ENCODE peak calls at places on chromosomes 16 and 17, in five cellular contexts. A is heart right ventricle; D is colonic mucosa; V is CD8-positive, alpha-beta memory T cell; G is uterus. E is an unnamed sample.
A peak's percentile ranks its signal among the peaks of the same experiment; 100 is the strongest.

GRCh38 chr17:45270828-45271418 is 9.0 kb upstream of the SPATA32 start:
- DNase-seq in A (no peak), G (no peak), D (no peak), V (peak; percentile 40), E (no peak)

GRCh38 chr16:79402356-79402755 is 198.2 kb downstream of the MAF start:
- DNase-seq in D (peak; percentile 89), V (no peak), G (no peak), A (no peak), E (no peak)

GRCh38 chr16:58329147-58329546 is 34.3 kb upstream of the PRSS54 start:
- DNase-seq in G (no peak), V (no peak), A (no peak), D (no peak), E (no peak)

GRCh38 chr17:73247728-73248127 is 14.0 kb downstream of the CPSF4L start:
- DNase-seq in G (no peak), V (no peak), D (no peak), A (no peak), E (no peak)

GRCh38 chr17:3763777-3764170 is 37.2 kb downstream of the ITGAE start:
- DNase-seq in G (no peak), V (no peak), D (no peak), A (no peak), E (no peak)

GRCh38 chr16:81625544-81626152 is 153.4 kb upstream of the PLCG2 start:
- DNase-seq in G (peak; percentile 52), D (peak; percentile 38), V (no peak), A (peak; percentile 59), E (no peak)

GRCh38 chr17:5516060-5516792 is 29.9 kb downstream of the MIS12 start:
- DNase-seq in D (no peak), A (no peak), V (no peak), G (peak; percentile 49), E (no peak)

GRCh38 chr16:85162478-85163277 is 50.4 kb upstream of the CIBAR2 start:
- DNase-seq in D (peak; percentile 41), G (peak; percentile 84), A (peak; percentile 49), V (no peak), E (no peak)

GRCh38 chr17:28912938-28913333 is 10.1 kb upstream of the DHRS13 start:
- DNase-seq in D (no peak), V (no peak), G (no peak), A (no peak), E (no peak)

GRCh38 chr17:17351901-17352781 is 49.0 kb downstream of the NT5M start:
- DNase-seq in V (no peak), A (peak; percentile 74), G (no peak), D (no peak), E (no peak)

GRCh38 chr17:48756816-48757215 is 28.3 kb upstream of the HOXB13 start:
- DNase-seq in G (no peak), A (no peak), D (peak; percentile 67), V (no peak), E (no peak)

GRCh38 chr17:49775546-49776260 is 11.8 kb upstream of the FAM117A start:
- DNase-seq in A (no peak), V (no peak), D (no peak), G (peak; percentile 68), E (no peak)

GRCh38 chr17:31068291-31068690 is 26.5 kb upstream of the NF1 start:
- DNase-seq in V (peak; percentile 3), D (peak; percentile 64), G (no peak), A (peak; percentile 14), E (no peak)

GRCh38 chr16:46428108-46429061 is 192.8 kb downstream of the SHCBP1 start:
- DNase-seq in D (no peak), G (no peak), V (no peak), A (no peak), E (no peak)

GRCh38 chr17:67136191-67137025 is 92.1 kb downstream of the CACNG1 start:
- DNase-seq in D (no peak), G (no peak), V (no peak), A (no peak), E (no peak)

GRCh38 chr16:29734826-29735225 is 11.0 kb downstream of the C16orf54 start:
- DNase-seq in V (no peak), A (no peak), G (no peak), D (no peak), E (no peak)

GRCh38 chr16:3088925-3089716 is 10.0 kb downstream of the ZSCAN10 start:
- DNase-seq in D (no peak), V (no peak), A (no peak), G (no peak), E (no peak)

GRCh38 chr17:21816592-21817567 is 124.6 kb downstream of the KCNJ18 start:
- DNase-seq in D (no peak), V (no peak), G (no peak), A (no peak), E (no peak)

GRCh38 chr17:37661372-37662014 is 18.2 kb upstream of the DDX52 start:
- DNase-seq in A (no peak), D (no peak), V (no peak), G (no peak), E (no peak)

GRCh38 chr17:45972531-45972930 is 26.5 kb upstream of the STH start:
- DNase-seq in V (no peak), A (no peak), G (no peak), D (no peak), E (no peak)

GRCh38 chr16:85046957-85047866 is 19.6 kb downstream of the KIAA0513 start:
- DNase-seq in V (no peak), G (no peak), D (peak; percentile 85), A (no peak), E (no peak)

GRCh38 chr16:67177743-67178699 is 5.7 kb downstream of the MATCAP1 start:
- DNase-seq in V (peak; percentile 49), A (no peak), D (peak; percentile 86), G (no peak), E (peak; percentile 89)

GRCh38 chr16:12462690-12463646 is 340.7 kb downstream of the CPPED1 start:
- DNase-seq in D (no peak), A (no peak), V (no peak), G (no peak), E (no peak)

GRCh38 chr17:50174444-50174843 is 8.6 kb downstream of the SGCA start:
- DNase-seq in V (no peak), G (no peak), D (no peak), A (no peak), E (no peak)

GRCh38 chr17:31722251-31723056 is 136.6 kb downstream of the COPRS start:
- DNase-seq in V (no peak), G (no peak), A (peak; percentile 64), D (no peak), E (no peak)

GRCh38 chr16:12293017-12293618 is 316.6 kb downstream of the SNX29 start:
- DNase-seq in G (no peak), A (no peak), V (no peak), D (no peak), E (no peak)

GRCh38 chr16:67249178-67249759 is 490 bp downstream of the SLC9A5 start:
- DNase-seq in V (no peak), A (no peak), D (no peak), G (no peak), E (no peak)

GRCh38 chr16:12002447-12003006 is 26.0 kb downstream of the SNX29 start:
- DNase-seq in D (no peak), V (no peak), G (peak; percentile 15), A (peak; percentile 23), E (no peak)

GRCh38 chr16:31105677-31106213 is 2.4 kb upstream of the BCKDK start:
- DNase-seq in G (peak; percentile 81), D (peak; percentile 91), A (peak; percentile 88), V (peak; percentile 66), E (no peak)

GRCh38 chr17:62895650-62896301 is 70.3 kb upstream of the TANC2 start:
- DNase-seq in V (no peak), G (no peak), A (no peak), D (no peak), E (no peak)

GRCh38 chr17:62891659-62892058 is 74.4 kb upstream of the TANC2 start:
- DNase-seq in G (no peak), D (no peak), V (no peak), A (no peak), E (no peak)

GRCh38 chr17:62895256-62895649 is 70.8 kb upstream of the TANC2 start:
- DNase-seq in V (no peak), A (no peak), G (no peak), D (no peak), E (no peak)

GRCh38 chr17:62892870-62893338 is 73.1 kb upstream of the TANC2 start:
- DNase-seq in G (no peak), D (peak; percentile 36), A (peak; percentile 38), V (peak; percentile 11), E (peak; percentile 96)

DNA sequence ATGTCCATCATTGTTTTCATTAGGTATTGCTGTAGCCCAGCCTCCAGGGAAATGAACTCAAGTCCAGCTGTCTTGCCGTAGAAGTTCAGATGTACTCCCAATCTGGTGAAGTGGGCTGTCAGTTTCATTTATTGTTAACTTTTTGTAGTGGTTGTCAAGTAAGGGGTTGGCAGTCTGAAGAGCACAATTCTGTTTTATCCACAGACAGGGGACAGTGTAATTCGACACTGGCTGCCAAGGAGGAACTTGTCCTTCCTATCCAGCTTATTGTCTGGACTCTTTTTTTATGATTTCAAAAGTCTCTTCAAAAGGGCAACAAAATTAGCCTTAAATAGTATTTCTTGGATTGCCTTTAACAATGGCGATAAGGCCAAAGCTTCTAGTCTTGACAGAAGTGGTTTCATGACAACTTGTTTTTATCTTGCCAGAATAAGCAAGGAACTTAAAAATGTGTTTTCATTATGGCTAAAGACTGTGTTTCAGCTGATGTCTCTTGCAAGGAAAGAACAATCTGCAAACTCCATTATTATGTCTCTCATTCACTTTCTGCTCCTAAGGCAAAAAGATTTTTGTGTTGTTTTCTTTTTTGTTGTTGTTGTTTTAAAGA is 73.9 kb upstream of the TANC2 start:
- DNase-seq in D (no peak), V (no peak), A (no peak), G (no peak), E (no peak)
- H3K27ac ChIP-seq in D (no peak overlapping the region), V (no peak overlapping the region), A (no peak overlapping the region), G (no peak overlapping the region), E (peak overlapping the region; percentile 93)

GRCh38 chr17:1562178-1562643 is 381 bp downstream of the PITPNA start:
- DNase-seq in V (no peak), A (peak; percentile 52), D (peak; percentile 41), G (peak; percentile 40), E (no peak)
- H3K27ac ChIP-seq in V (peak overlapping the region; percentile 24), A (peak overlapping the region; percentile 85), D (peak overlapping the region; percentile 67), G (peak overlapping the region; percentile 78), E (peak overlapping the region; percentile 70)

DNA sequence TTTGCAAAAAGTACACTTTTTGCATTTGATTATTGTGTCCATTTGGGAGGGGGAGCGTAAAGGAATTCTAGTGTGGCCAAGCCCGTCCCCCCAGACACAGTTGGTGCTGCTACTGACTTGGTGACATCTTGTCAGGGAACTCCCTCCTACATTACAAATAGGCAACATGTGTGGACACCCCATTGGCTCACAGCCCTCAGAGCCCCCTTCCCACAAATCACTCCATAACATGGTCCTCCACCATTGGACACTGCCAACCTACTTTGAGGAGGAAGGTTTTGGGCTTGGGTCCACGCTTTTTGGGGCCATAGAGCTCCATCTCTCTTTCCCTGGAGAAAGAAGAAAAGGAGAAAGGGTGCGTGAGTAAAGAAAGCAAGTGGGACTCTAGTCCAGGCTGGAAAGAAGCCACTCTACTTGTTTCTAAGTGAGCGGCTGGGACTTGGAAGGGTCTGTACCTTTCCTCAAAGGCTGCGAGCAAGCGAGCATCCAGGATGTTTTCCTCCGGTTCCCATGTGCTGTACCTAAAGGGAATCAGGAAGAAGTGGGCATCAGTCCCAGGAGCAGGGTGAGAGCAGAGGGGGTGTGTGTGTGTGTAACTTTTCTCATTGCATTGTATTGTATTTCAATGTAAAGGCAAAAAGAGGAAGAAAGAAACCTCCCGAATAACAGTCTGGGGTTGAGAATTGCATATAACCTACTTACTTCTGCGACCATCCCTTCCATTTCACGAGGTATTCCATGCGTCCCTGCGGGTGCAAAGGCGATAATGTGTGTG is 895 bp downstream of the CBX8 start:
- DNase-seq in A (no peak), G (no peak), D (no peak), V (no peak), E (no peak)
- H3K27ac ChIP-seq in A (no peak overlapping the region), G (no peak overlapping the region), D (peak overlapping the region; percentile 75), V (peak overlapping the region; percentile 73), E (no peak overlapping the region)

GRCh38 chr16:56999409-57000270 is 10.3 kb downstream of the NLRC5 start:
- DNase-seq in V (peak; percentile 57), G (no peak), D (no peak), A (no peak), E (no peak)
- H3K27ac ChIP-seq in V (peak overlapping the region; percentile 71), G (peak overlapping the region; percentile 78), D (peak overlapping the region; percentile 24), A (peak overlapping the region; percentile 87), E (peak overlapping the region; percentile 51)

E was measured in epithelial cell of prostate.